ENCODE peak calls at places on chromosomes 13 and 19, in five cellular contexts. S, E, N, J and L are unnamed samples.

GRCh38 chr19:12899891-12900518 is 9.0 kb downstream of the GCDH start:
- DNase-seq in N (no peak), E (no peak), S (peak), J (no peak), L (peak)

GRCh38 chr13:107231941-107232340 is 664.0 kb upstream of the ARGLU1 start:
- DNase-seq in J (no peak), E (no peak), N (no peak), S (no peak), L (no peak)

GRCh38 chr13:113929628-113930615 is 44.0 kb downstream of the C13orf46 start:
- DNase-seq in J (peak), N (no peak), E (no peak), S (no peak), L (no peak)

GRCh38 chr13:113065406-113066141 is 40.0 kb upstream of the F7 start:
- DNase-seq in S (no peak), J (peak), N (no peak), E (no peak), L (no peak)

GRCh38 chr13:113364371-113364932 is 522 bp upstream of the GRTP1 start:
- DNase-seq in S (no peak), E (peak), N (no peak), J (no peak), L (no peak)

GRCh38 chr13:110272227-110272626 is 34.7 kb downstream of the COL4A1 start:
- DNase-seq in J (no peak), N (no peak), S (peak), E (no peak), L (no peak)

GRCh38 chr13:30898721-30899188 is 7.3 kb upstream of the MEDAG start:
- DNase-seq in S (no peak), E (no peak), J (no peak), N (no peak), L (no peak)

GRCh38 chr19:50415661-50416033 is 3.1 kb upstream of the SPIB start:
- DNase-seq in N (no peak), S (no peak), E (no peak), J (peak), L (peak)

GRCh38 chr13:100673376-100673830 is 1.2 kb downstream of the TMTC4 start:
- DNase-seq in N (no peak), S (no peak), E (peak), J (peak), L (no peak)

GRCh38 chr13:107361666-107362065 is 793.7 kb upstream of the ARGLU1 start:
- DNase-seq in J (no peak), N (no peak), S (no peak), E (no peak), L (no peak)

GRCh38 chr13:92573467-92574057 is 653.0 kb upstream of the GPC6 start:
- DNase-seq in S (no peak), N (no peak), J (no peak), E (no peak), L (no peak)

GRCh38 chr19:46602392-46603194 is 1.5 kb downstream of the CALM3 start:
- DNase-seq in E (no peak), N (no peak), S (peak), J (peak), L (no peak)

GRCh38 chr19:49999371-50000010 is 25.7 kb downstream of the VRK3 start:
- DNase-seq in N (no peak), E (no peak), S (no peak), J (no peak), L (no peak)

GRCh38 chr19:2123682-2124387 is 27.1 kb downstream of the IZUMO4 start:
- DNase-seq in E (peak), J (no peak), S (no peak), N (no peak), L (no peak)